ENCODE peak calls at places on chromosomes 2 and 18, in eight cellular contexts. W is suprapubic skin, K is esophagus muscularis mucosa, M is K562, V is HL-60, A is GM12878, F is HepG2, H is prostate gland. P is an unnamed sample.

GRCh38 chr18:9696112-9696511 is 12.0 kb upstream of the RAB31 start:
- DNase-seq in W (no peak), K (peak), M (no peak), V (no peak), A (no peak), F (no peak), H (no peak), P (no peak)

GRCh38 chr2:219737270-219737691 is 109.9 kb downstream of the SLC4A3 start:
- DNase-seq in W (no peak), K (peak), M (no peak), V (no peak), A (no peak), F (no peak), H (no peak), P (no peak)

GRCh38 chr2:226447338-226447885 is 352.2 kb downstream of the IRS1 start:
- DNase-seq in W (no peak), K (no peak), M (no peak), V (no peak), A (no peak), F (no peak), H (no peak), P (no peak)

GRCh38 chr2:234982096-234982834 is 30.4 kb downstream of the SH3BP4 start:
- DNase-seq in W (no peak), K (no peak), M (no peak), V (no peak), A (no peak), F (no peak), H (no peak), P (no peak)

GRCh38 chr2:16395601-16396000 is 270.0 kb downstream of the CYRIA start:
- DNase-seq in W (no peak), K (no peak), M (no peak), V (no peak), A (no peak), F (no peak), H (no peak), P (no peak)

GRCh38 chr2:240727439-240727838 is 35.8 kb downstream of the AQP12A start:
- DNase-seq in W (no peak), K (no peak), M (no peak), V (no peak), A (no peak), F (no peak), H (no peak), P (no peak)

GRCh38 chr2:3041246-3041645 is 336.4 kb downstream of the EIPR1 start:
- DNase-seq in W (peak), K (no peak), M (no peak), V (no peak), A (no peak), F (no peak), H (no peak), P (no peak)

GRCh38 chr2:19369341-19369955 is 11.0 kb upstream of the OSR1 start:
- DNase-seq in W (no peak), K (peak), M (no peak), V (no peak), A (no peak), F (peak), H (no peak), P (no peak)

GRCh38 chr2:3536682-3537632 is 17.6 kb upstream of the ADI1 start:
- DNase-seq in W (no peak), K (no peak), M (peak), V (no peak), A (no peak), F (peak), H (no peak), P (no peak)

GRCh38 chr18:37430346-37431076 is 135.1 kb downstream of the CELF4 start:
- DNase-seq in W (no peak), K (no peak), M (peak), V (no peak), A (no peak), F (no peak), H (no peak), P (no peak)

GRCh38 chr18:25516747-25517498 is 165.0 kb upstream of the ZNF521 start:
- DNase-seq in W (no peak), K (no peak), M (no peak), V (no peak), A (no peak), F (no peak), H (no peak), P (no peak)

GRCh38 chr2:83594261-83594660 is 864.8 kb downstream of the SUCLG1 start:
- DNase-seq in W (no peak), K (no peak), M (no peak), V (no peak), A (no peak), F (no peak), H (no peak), P (no peak)

GRCh38 chr2:112156152-112156986 is 18.2 kb downstream of the FBLN7 start:
- DNase-seq in W (peak), K (no peak), M (no peak), V (no peak), A (no peak), F (peak), H (no peak), P (no peak)

GRCh38 chr2:99354060-99354459 is 16.9 kb downstream of the EIF5B start:
- DNase-seq in W (no peak), K (no peak), M (no peak), V (no peak), A (no peak), F (no peak), H (no peak), P (no peak)

GRCh38 chr2:9699139-9699823 is 68.5 kb upstream of the YWHAQ start:
- DNase-seq in W (no peak), K (no peak), M (peak), V (no peak), A (no peak), F (no peak), H (no peak), P (no peak)

GRCh38 chr2:3377279-3377611 is 373 bp downstream of the EIPR1 start:
- DNase-seq in W (no peak), K (no peak), M (peak), V (peak), A (peak), F (peak), H (no peak), P (no peak)

GRCh38 chr18:25830787-25831186 is 259.6 kb downstream of the SS18 start:
- DNase-seq in W (no peak), K (no peak), M (no peak), V (no peak), A (no peak), F (peak), H (no peak), P (peak)

GRCh38 chr2:171568085-171568484 is 45.8 kb downstream of the CYBRD1 start:
- DNase-seq in W (no peak), K (peak), M (no peak), V (no peak), A (no peak), F (no peak), H (no peak), P (no peak)

GRCh38 chr2:120833127-120833675 is 97.5 kb downstream of the GLI2 start:
- DNase-seq in W (no peak), K (no peak), M (peak), V (no peak), A (no peak), F (no peak), H (no peak), P (no peak)

GRCh38 chr2:222561817-222562424 is 94.0 kb downstream of the FARSB start:
- DNase-seq in W (no peak), K (no peak), M (peak), V (no peak), A (peak), F (peak), H (peak), P (peak)

GRCh38 chr18:69935319-69936190 is 12.1 kb downstream of the CD226 start:
- DNase-seq in W (no peak), K (no peak), M (no peak), V (no peak), A (peak), F (peak), H (no peak), P (peak)

GRCh38 chr18:6650063-6650462 is 79.5 kb upstream of the ARHGAP28 start:
- DNase-seq in W (no peak), K (no peak), M (no peak), V (no peak), A (no peak), F (no peak), H (no peak), P (no peak)

GRCh38 chr18:76384114-76384790 is 110.8 kb downstream of the ZNF516 start:
- DNase-seq in W (peak), K (no peak), M (no peak), V (no peak), A (no peak), F (no peak), H (no peak), P (no peak)

GRCh38 chr2:86029873-86030272 is 75.8 kb downstream of the POLR1A start:
- DNase-seq in W (no peak), K (no peak), M (no peak), V (no peak), A (no peak), F (no peak), H (no peak), P (no peak)

GRCh38 chr2:219243291-219243761 is 1.9 kb downstream of the GLB1L start:
- DNase-seq in W (no peak), K (no peak), M (no peak), V (no peak), A (no peak), F (no peak), H (no peak), P (no peak)

GRCh38 chr2:95531254-95531771 is 46.8 kb upstream of the TRIM43B start:
- DNase-seq in W (no peak), K (no peak), M (no peak), V (no peak), A (no peak), F (no peak), H (no peak), P (no peak)

GRCh38 chr2:31578316-31578715 is 2.4 kb downstream of the SRD5A2 start:
- DNase-seq in W (no peak), K (no peak), M (no peak), V (no peak), A (no peak), F (peak), H (no peak), P (no peak)

GRCh38 chr2:127413782-127414743 is 4.2 kb upstream of the PROC start:
- DNase-seq in W (no peak), K (no peak), M (no peak), V (no peak), A (no peak), F (peak), H (no peak), P (peak)

GRCh38 chr2:39730276-39730675 is 48.8 kb downstream of the THUMPD2 start:
- DNase-seq in W (no peak), K (no peak), M (no peak), V (no peak), A (no peak), F (no peak), H (no peak), P (no peak)

GRCh38 chr2:120719471-120719870 is 16.2 kb upstream of the GLI2 start:
- DNase-seq in W (peak), K (no peak), M (no peak), V (no peak), A (no peak), F (no peak), H (no peak), P (no peak)

GRCh38 chr2:55985406-55985805 is 61.8 kb upstream of the EFEMP1 start:
- DNase-seq in W (no peak), K (no peak), M (no peak), V (no peak), A (peak), F (no peak), H (no peak), P (no peak)

GRCh38 chr2:150280255-150280654 is 207.2 kb downstream of the RND3 start:
- DNase-seq in W (no peak), K (no peak), M (no peak), V (no peak), A (no peak), F (no peak), H (no peak), P (no peak)

GRCh38 chr2:110789706-110790105 is 57.3 kb downstream of the ACOXL start:
- DNase-seq in W (no peak), K (no peak), M (no peak), V (no peak), A (no peak), F (no peak), H (no peak), P (no peak)

GRCh38 chr18:67600181-67600631 is 83.7 kb upstream of the DSEL start:
- DNase-seq in W (no peak), K (no peak), M (no peak), V (no peak), A (no peak), F (no peak), H (no peak), P (no peak)

GRCh38 chr2:182668671-182669070 is 47.4 kb upstream of the DNAJC10 start:
- DNase-seq in W (no peak), K (no peak), M (no peak), V (no peak), A (no peak), F (peak), H (no peak), P (no peak)

DNA sequence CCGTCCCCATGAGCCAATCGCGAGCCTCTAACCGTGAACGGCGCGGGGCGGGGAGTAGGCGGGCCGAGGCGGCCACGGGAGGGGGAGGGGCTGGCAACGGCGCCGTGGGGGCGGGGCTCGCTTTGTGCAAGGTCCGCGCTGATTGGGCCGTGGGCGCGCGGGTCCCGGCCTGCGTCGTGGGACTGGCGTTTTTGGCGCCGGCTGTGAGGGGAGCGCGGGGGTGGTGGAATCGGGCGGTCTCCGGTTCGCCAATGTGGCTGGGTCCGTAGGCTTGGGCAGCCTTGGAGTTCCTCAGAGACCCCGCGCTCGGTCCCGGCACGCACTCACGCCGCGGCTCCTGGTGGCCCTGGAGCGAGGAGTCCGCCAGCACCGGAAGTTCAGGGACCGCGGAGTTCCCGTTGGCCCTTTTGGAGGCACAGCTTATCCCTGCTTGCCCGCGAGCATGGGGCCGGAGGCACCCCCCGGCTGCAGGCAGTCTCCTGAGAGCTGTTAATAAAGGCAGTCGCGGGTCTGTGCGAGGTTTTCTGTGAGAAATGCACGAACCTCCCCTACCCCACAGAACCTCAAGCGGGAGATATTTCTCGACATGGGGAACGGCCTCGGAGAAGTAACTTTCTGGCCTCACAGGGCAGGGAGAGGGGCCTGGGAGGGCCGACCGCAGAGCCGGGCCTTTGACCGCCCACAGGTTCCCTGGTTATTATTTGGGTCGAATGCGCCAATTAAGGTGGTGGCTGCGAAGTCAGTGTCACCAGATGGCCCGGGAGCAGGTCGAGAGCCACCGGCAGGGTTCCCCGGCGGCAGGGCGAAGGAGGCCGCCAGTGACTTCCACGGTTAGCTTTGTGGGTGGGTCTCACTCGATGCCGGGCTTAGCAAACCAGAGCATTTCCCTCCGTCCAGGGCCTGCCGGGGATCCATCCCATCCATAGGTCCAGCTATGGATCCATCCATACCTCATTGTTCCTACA is 574 bp upstream of the NCL start:
- DNase-seq in W (peak), K (peak), M (peak), V (peak), A (no peak), F (peak), H (peak), P (peak)
- TF ChIP-seq POLR2AphosphoS5 in W (no peak), K (peak), M (no peak), V (peak), A (no peak), F (peak), H (no peak), P (no peak)

DNA sequence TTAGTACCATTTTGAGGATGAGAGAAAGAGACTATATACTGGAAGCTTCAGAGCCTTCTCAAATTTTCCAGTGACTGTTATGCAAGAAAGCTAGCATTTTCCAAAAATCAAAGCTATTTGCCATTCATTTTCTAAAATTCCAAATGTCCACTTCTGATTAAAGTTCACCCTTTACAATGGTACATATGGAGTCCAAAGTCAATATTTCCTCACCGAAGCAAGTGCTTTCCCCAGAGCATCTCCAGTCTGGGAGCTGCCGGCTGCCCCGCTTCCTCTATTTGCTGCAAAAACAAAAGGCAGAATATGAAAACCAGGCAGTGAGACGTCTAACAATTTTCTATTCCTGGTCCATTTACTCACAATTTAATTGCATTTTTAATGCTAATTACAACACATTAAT is 302.0 kb upstream of the CCDC68 start:
- DNase-seq in W (no peak), K (no peak), M (no peak), V (no peak), A (no peak), F (peak), H (no peak), P (no peak)
- H3K4me3 ChIP-seq in W (no peak), K (no peak), M (no peak), V (no peak), A (no peak), F (no peak), H (no peak), P (no peak)

DNA sequence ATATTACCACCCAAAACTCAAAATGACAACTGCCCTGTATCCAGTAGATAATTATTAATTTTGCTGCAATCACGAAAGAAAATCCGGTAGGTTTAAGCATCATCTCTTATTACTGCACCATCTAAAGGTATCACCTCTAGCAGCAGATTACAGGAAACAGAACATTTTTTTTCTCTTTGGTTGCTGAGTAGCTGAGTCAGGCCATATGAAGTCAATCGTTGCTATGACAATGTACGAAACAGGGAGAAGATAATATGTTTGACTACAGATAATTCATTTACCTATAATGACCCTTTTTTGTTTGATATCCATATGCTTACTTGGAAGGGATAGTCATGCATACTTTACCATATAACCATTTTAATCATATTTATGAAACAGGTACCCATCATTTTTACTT is 831.6 kb upstream of the CHAC2 start:
- DNase-seq in W (no peak), K (no peak), M (no peak), V (no peak), A (no peak), F (no peak), H (no peak), P (no peak)
- H3K27ac ChIP-seq in W (no peak), K (no peak), M (no peak), V (no peak), A (no peak), F (no peak), H (no peak), P (no peak)

GRCh38 chr2:217988014-217988839 is 14.6 kb downstream of the TNS1 start:
- DNase-seq in W (peak), K (peak), M (peak), V (peak), A (no peak), F (peak), H (peak), P (peak)
- TF ChIP-seq POLR2AphosphoS5 in W (peak), K (peak), M (no peak), V (no peak), A (no peak), F (no peak), H (peak), P (no peak)